ENCODE peak calls at places on chromosome 6, in six cellular contexts. G is fibroblast of lung, U is neural crest cell, P is D721Med, N is dorsolateral prefrontal cortex, K is fibroblast of mammary gland. R is an unnamed sample.
A peak's percentile ranks its signal among the peaks of the same experiment; 100 is the strongest.

GRCh38 chr6:13463327-13463717 is 24.1 kb downstream of the GFOD1 start:
- DNase-seq in N (no peak), K (no peak), U (no peak), P (no peak), G (peak; percentile 59), R (no peak)

GRCh38 chr6:44641344-44641743 is 253.8 kb downstream of the CDC5L start:
- DNase-seq in G (no peak), U (no peak), N (no peak), K (peak; percentile 54), P (no peak), R (no peak)

GRCh38 chr6:130307752-130308361 is 58.0 kb upstream of the TMEM200A start:
- DNase-seq in P (no peak), K (peak; percentile 82), U (no peak), N (no peak), G (peak; percentile 78), R (peak; percentile 13)

GRCh38 chr6:143677891-143678737 is at the start of gene PHACTR2:
- DNase-seq in P (no peak), G (peak; percentile 86), N (peak; percentile 47), K (peak; percentile 81), U (peak; percentile 67), R (peak; percentile 75)

GRCh38 chr6:5744497-5744896 is 262.2 kb downstream of the NRN1 start:
- DNase-seq in U (no peak), P (no peak), G (no peak), K (no peak), N (no peak), R (no peak)

GRCh38 chr6:105794263-105794662 is 291.9 kb upstream of the PRDM1 start:
- DNase-seq in U (no peak), G (no peak), N (no peak), P (no peak), K (no peak), R (peak; percentile 50)

GRCh38 chr6:13395272-13396237 is 67.2 kb upstream of the TBC1D7 start:
- DNase-seq in U (no peak), P (no peak), G (peak; percentile 79), K (peak; percentile 80), N (peak; percentile 73), R (peak; percentile 75)

GRCh38 chr6:41678511-41679084 is 40.3 kb downstream of the MDFI start:
- DNase-seq in U (no peak), P (no peak), N (peak; percentile 32), G (no peak), K (no peak), R (no peak)

GRCh38 chr6:80523531-80523970 is 417.1 kb downstream of the BCKDHB start:
- DNase-seq in P (no peak), N (no peak), U (no peak), G (no peak), K (no peak), R (no peak)

GRCh38 chr6:35808688-35809087 is 3.5 kb downstream of the LHFPL5 start:
- DNase-seq in G (peak; percentile 11), U (no peak), K (no peak), N (no peak), P (no peak), R (peak; percentile 53)

GRCh38 chr6:100475554-100476325 is 11.0 kb upstream of the SIM1 start:
- DNase-seq in K (peak; percentile 45), U (no peak), P (no peak), G (no peak), N (no peak), R (peak; percentile 68)

GRCh38 chr6:138645976-138646640 is 127.5 kb upstream of the CCDC28A start:
- DNase-seq in U (no peak), K (no peak), G (no peak), N (no peak), P (no peak), R (peak; percentile 39)

GRCh38 chr6:70108230-70108629 is 194.7 kb downstream of the COL9A1 start:
- DNase-seq in G (peak; percentile 66), U (peak; percentile 9), P (no peak), N (no peak), K (peak; percentile 48), R (peak; percentile 33)

GRCh38 chr6:75932067-75932466 is 140.4 kb downstream of the IMPG1 start:
- DNase-seq in P (no peak), N (no peak), U (peak; percentile 58), K (peak; percentile 16), G (peak; percentile 17), R (peak; percentile 38)

GRCh38 chr6:29742191-29742590 is 19.0 kb downstream of the HLA-F start:
- DNase-seq in G (no peak), U (no peak), P (no peak), N (no peak), K (no peak), R (no peak)

GRCh38 chr6:126631343-126631742 is 291.4 kb downstream of the CENPW start:
- DNase-seq in U (no peak), G (peak; percentile 83), N (no peak), K (peak; percentile 90), P (no peak), R (no peak)

GRCh38 chr6:53912661-53913060 is 117.9 kb downstream of the LRRC1 start:
- DNase-seq in G (no peak), P (no peak), N (no peak), K (no peak), U (no peak), R (no peak)

GRCh38 chr6:47413752-47414516 is 63.7 kb upstream of the CD2AP start:
- DNase-seq in G (peak; percentile 82), N (no peak), U (no peak), P (peak; percentile 16), K (peak; percentile 74), R (peak; percentile 81)

GRCh38 chr6:81909981-81910910 is 157.8 kb upstream of the TENT5A start:
- DNase-seq in P (no peak), G (peak; percentile 26), U (no peak), K (no peak), N (no peak), R (no peak)

GRCh38 chr6:151097207-151097606 is 142.6 kb upstream of the AKAP12 start:
- DNase-seq in K (no peak), P (no peak), U (no peak), N (no peak), G (no peak), R (no peak)

GRCh38 chr6:41801380-41801779 is 13.9 kb downstream of the TOMM6 start:
- DNase-seq in U (no peak), K (peak; percentile 28), N (no peak), P (no peak), G (peak; percentile 40), R (peak; percentile 44)

GRCh38 chr6:149077208-149077607 is 240.3 kb upstream of the TAB2 start:
- DNase-seq in G (no peak), U (no peak), N (no peak), K (peak; percentile 26), P (no peak), R (no peak)

GRCh38 chr6:170605860-170606259 is 21.4 kb upstream of the PDCD2 start:
- DNase-seq in N (no peak), G (no peak), K (no peak), P (no peak), U (no peak), R (no peak)

GRCh38 chr6:111711476-111711875 is 105.8 kb upstream of the TRAF3IP2 start:
- DNase-seq in G (no peak), P (no peak), K (no peak), U (peak; percentile 44), N (peak; percentile 76), R (no peak)

GRCh38 chr6:133707456-133707855 is 181.5 kb upstream of the TCF21 start:
- DNase-seq in K (peak; percentile 96), U (no peak), P (no peak), N (peak; percentile 43), G (peak; percentile 93), R (peak; percentile 28)

DNA sequence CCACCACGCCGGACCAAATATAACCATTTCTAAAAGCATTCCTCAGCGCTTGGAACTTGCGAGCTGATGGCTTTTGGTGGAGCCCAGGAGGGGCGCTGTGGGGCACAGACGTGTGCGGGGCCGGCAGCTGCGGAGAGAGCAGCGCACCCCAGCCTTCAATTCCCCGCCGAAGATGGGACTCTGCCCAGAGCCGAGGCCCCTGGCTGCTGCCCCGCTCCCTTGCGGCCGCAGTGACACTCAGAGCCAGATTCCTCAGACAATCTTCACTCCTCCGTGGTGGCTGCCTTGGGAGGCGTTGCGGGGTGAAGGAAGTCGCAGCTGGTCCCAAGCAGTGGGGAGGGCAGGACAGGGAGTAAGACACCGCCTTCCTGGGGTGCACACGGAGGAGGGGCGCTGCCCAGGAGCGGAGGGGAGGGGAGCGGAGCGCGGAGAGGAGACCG is 87.7 kb downstream of the TMEM242 start:
- DNase-seq in G (peak; percentile 58), N (peak; percentile 79), U (peak; percentile 46), P (no peak), K (peak; percentile 45), R (no peak)
- TF ChIP-seq CTCF in G (peak; percentile 51), N (peak; percentile 38), U (peak; percentile 75), P (no peak), K (peak; percentile 56), R (peak; percentile 20)

GRCh38 chr6:32819729-32820128 is 2.9 kb upstream of the HLA-DOB start:
- DNase-seq in K (peak; percentile 94), U (no peak), G (peak; percentile 41), P (no peak), N (no peak), R (peak; percentile 87)
- TF ChIP-seq CTCF in K (no peak), U (no peak), G (no peak), P (no peak), N (no peak), R (no peak)

GRCh38 chr6:34585108-34585507 is 29.0 kb upstream of the SPDEF start:
- DNase-seq in U (no peak), N (no peak), G (no peak), P (no peak), K (no peak), R (no peak)

GRCh38 chr6:34581561-34581920 is 25.4 kb upstream of the SPDEF start:
- DNase-seq in U (no peak), G (no peak), P (no peak), K (no peak), N (no peak), R (no peak)

GRCh38 chr6:34583861-34584604 is 27.9 kb upstream of the SPDEF start:
- DNase-seq in N (no peak), G (no peak), U (no peak), K (no peak), P (no peak), R (no peak)

GRCh38 chr6:34584694-34585093 is 28.6 kb upstream of the SPDEF start:
- DNase-seq in P (no peak), G (no peak), K (no peak), U (no peak), N (no peak), R (no peak)

GRCh38 chr6:34583461-34583860 is 27.3 kb upstream of the SPDEF start:
- DNase-seq in U (no peak), K (no peak), N (no peak), P (no peak), G (no peak), R (no peak)
- TF ChIP-seq CTCF in U (no peak), K (peak; percentile 22), N (no peak), P (no peak), G (no peak), R (peak; percentile 9)

GRCh38 chr6:154996841-154997311 is 1.8 kb downstream of the TIAM2 start:
- DNase-seq in P (no peak), K (no peak), G (no peak), U (no peak), N (no peak), R (no peak)

GRCh38 chr6:154994881-154995240 is 254 bp upstream of the TIAM2 start:
- DNase-seq in U (peak; percentile 4), N (no peak), K (no peak), G (no peak), P (peak; percentile 45), R (no peak)

GRCh38 chr6:154993026-154993425 is 2.1 kb upstream of the TIAM2 start:
- DNase-seq in P (no peak), U (no peak), K (peak; percentile 16), G (no peak), N (no peak), R (peak; percentile 72)

GRCh38 chr6:154993710-154994109 is 1.4 kb upstream of the TIAM2 start:
- DNase-seq in G (no peak), N (no peak), U (no peak), K (no peak), P (no peak), R (no peak)

GRCh38 chr6:154995241-154996162 is at the start of gene TIAM2:
- DNase-seq in N (no peak), G (no peak), P (peak; percentile 34), K (peak; percentile 22), U (peak; percentile 44), R (no peak)
- TF ChIP-seq CTCF in N (no peak), G (no peak), P (peak; percentile 12), K (no peak), U (no peak), R (no peak)

R was measured in MCF 10A.